ENCODE peak calls at places on chromosomes 2 and 18, in nine cellular contexts. K is mesendoderm; L is cardiac muscle cell; N is right cardiac atrium; B is lung; R is astrocyte; Q is CD8-positive, alpha-beta memory T cell; I is CD4-positive, alpha-beta T cell; Z is neuronal stem cell. P is an unnamed sample.

GRCh38 chr2:38515155-38516074 is 87.3 kb downstream of the HNRNPLL start:
- DNase-seq in Q (no peak), K (no peak), N (peak; percentile 80), I (no peak), Z (no peak), R (peak; percentile 81), B (peak; percentile 84), L (peak; percentile 95), P (no peak)

GRCh38 chr2:150389487-150389886 is 98.0 kb downstream of the RND3 start:
- DNase-seq in I (no peak), Q (no peak), K (peak; percentile 14), N (no peak), R (peak; percentile 87), Z (no peak), B (no peak), L (no peak), P (no peak)

GRCh38 chr2:56202722-56203121 is 18.9 kb downstream of the CCDC85A start:
- DNase-seq in R (peak; percentile 49), Q (no peak), K (no peak), N (no peak), B (no peak), L (no peak), Z (no peak), I (no peak), P (no peak)

GRCh38 chr2:168712053-168712452 is 90.4 kb upstream of the NOSTRIN start:
- DNase-seq in B (no peak), N (no peak), K (peak; percentile 42), Z (no peak), Q (no peak), I (no peak), R (no peak), L (no peak), P (no peak)

GRCh38 chr2:36487947-36488346 is 110.0 kb downstream of the FEZ2 start:
- DNase-seq in Q (no peak), K (no peak), B (no peak), I (no peak), L (no peak), R (no peak), Z (no peak), N (no peak), P (no peak)

GRCh38 chr2:231909631-231910030 is 16.6 kb downstream of the NPPC start:
- DNase-seq in N (no peak), I (no peak), L (no peak), R (no peak), B (no peak), Q (no peak), K (no peak), Z (no peak), P (no peak)

GRCh38 chr2:74867841-74868658 is 34.1 kb downstream of the HK2 start:
- DNase-seq in L (peak; percentile 86), Q (no peak), Z (no peak), B (no peak), N (no peak), I (no peak), R (peak; percentile 77), K (no peak), P (no peak)

GRCh38 chr2:205642562-205643350 is 39.5 kb upstream of the NRP2 start:
- DNase-seq in Q (no peak), I (no peak), L (no peak), N (no peak), K (no peak), B (no peak), R (no peak), Z (no peak), P (no peak)

GRCh38 chr18:486929-487328 is 13.6 kb downstream of the COLEC12 start:
- DNase-seq in N (no peak), K (no peak), Q (no peak), Z (no peak), R (no peak), I (no peak), L (no peak), B (no peak), P (no peak)

GRCh38 chr2:75523313-75524275 is 37.1 kb downstream of the EVA1A start:
- DNase-seq in L (peak; percentile 60), N (no peak), R (peak; percentile 93), B (no peak), I (no peak), Z (no peak), K (no peak), Q (no peak), P (no peak)

GRCh38 chr2:101188683-101189405 is 37.7 kb upstream of the TBC1D8 start:
- DNase-seq in L (peak; percentile 64), Z (peak; percentile 27), I (no peak), Q (no peak), N (no peak), K (peak; percentile 65), R (peak; percentile 11), B (peak; percentile 36), P (no peak)

GRCh38 chr18:43671431-43671830 is 394.1 kb upstream of the SYT4 start:
- DNase-seq in R (no peak), N (no peak), I (no peak), Q (no peak), Z (no peak), K (no peak), L (no peak), B (no peak), P (no peak)

GRCh38 chr2:47046271-47046670 is 108.8 kb downstream of the STPG4 start:
- DNase-seq in Q (no peak), N (no peak), K (no peak), R (no peak), B (no peak), Z (no peak), L (no peak), I (no peak), P (no peak)

GRCh38 chr2:164479460-164479859 is 141.8 kb downstream of the GRB14 start:
- DNase-seq in Q (no peak), Z (peak; percentile 53), N (peak; percentile 48), B (no peak), R (peak; percentile 28), I (no peak), K (peak; percentile 54), L (peak; percentile 56), P (no peak)

GRCh38 chr2:189835855-189836558 is 51.8 kb downstream of the PMS1 start:
- DNase-seq in B (no peak), N (no peak), L (no peak), R (no peak), Q (no peak), I (no peak), Z (no peak), K (no peak), P (no peak)

GRCh38 chr2:217916504-217917254 is 86.1 kb downstream of the TNS1 start:
- DNase-seq in K (no peak), R (no peak), Q (no peak), Z (no peak), L (no peak), N (peak; percentile 52), B (peak; percentile 76), I (no peak), P (peak; percentile 92)

GRCh38 chr2:218400930-218401833 is 1.5 kb downstream of the CTDSP1 start:
- DNase-seq in R (no peak), L (no peak), I (no peak), N (peak; percentile 77), Z (no peak), Q (no peak), B (peak; percentile 39), K (no peak), P (no peak)

GRCh38 chr2:172430671-172431070 is 3.3 kb downstream of the ITGA6 start:
- DNase-seq in Z (no peak), K (no peak), L (no peak), N (no peak), Q (no peak), R (no peak), B (no peak), I (no peak), P (no peak)
- H3K27ac ChIP-seq in Z (no peak overlapping the region), K (no peak overlapping the region), L (no peak overlapping the region), N (no peak overlapping the region), Q (no peak overlapping the region), R (no peak overlapping the region), B (no peak overlapping the region), I (no peak overlapping the region), P (no peak overlapping the region)

DNA sequence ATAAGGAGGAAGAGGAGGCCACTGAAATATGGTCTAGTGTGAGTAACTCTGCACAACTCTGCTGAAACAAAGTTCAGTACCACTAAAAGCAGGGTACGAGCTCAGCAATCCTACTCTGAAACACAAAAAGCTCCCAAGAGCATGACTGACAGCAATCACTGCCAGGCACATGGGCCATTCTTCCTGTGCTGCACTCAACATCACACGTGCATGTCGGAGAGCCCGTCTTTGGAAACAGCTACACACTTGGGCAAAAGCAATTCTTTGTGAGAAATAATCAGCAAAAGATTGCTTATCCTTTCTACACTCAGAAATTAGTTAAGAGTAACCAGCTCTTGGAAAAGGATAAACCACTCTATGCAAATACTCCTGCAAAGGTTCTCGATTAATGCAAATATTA is 145.2 kb downstream of the HDAC4 start:
- DNase-seq in K (no peak), Z (no peak), Q (no peak), R (no peak), I (no peak), L (no peak), B (no peak), N (no peak), P (peak; percentile 21)
- H3K27ac ChIP-seq in K (no peak overlapping the region), Z (peak overlapping the region; percentile 13), Q (no peak overlapping the region), R (no peak overlapping the region), I (no peak overlapping the region), L (no peak overlapping the region), B (no peak overlapping the region), N (no peak overlapping the region), P (no peak overlapping the region)

GRCh38 chr2:236459393-236459792 is 110.2 kb upstream of the ACKR3 start:
- DNase-seq in K (no peak), Q (no peak), N (no peak), L (no peak), I (no peak), B (no peak), Z (no peak), R (no peak), P (no peak)

DNA sequence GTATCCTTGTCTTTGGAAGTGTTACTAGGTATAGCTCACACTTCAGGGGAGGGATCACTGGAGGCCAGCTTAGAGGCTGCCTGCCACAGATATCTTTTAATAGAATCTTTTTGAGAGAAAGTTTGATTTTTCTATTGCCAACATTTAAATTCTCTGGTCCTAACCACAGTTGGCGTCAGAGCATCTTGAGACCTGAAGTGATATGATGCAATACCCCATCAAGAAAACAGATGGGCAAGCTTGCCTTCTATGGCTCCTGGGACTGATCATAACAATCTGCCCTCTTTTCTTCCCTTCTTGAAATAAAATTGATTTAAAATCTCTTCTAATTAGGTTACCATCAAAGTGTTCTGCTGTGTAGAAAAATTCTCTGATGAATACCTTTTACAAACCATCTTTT is 105.5 kb upstream of the ACKR3 start:
- DNase-seq in Q (no peak), N (no peak), R (no peak), I (no peak), B (no peak), Z (no peak), L (no peak), K (no peak), P (no peak)
- H3K27ac ChIP-seq in Q (no peak overlapping the region), N (no peak overlapping the region), R (no peak overlapping the region), I (no peak overlapping the region), B (no peak overlapping the region), Z (no peak overlapping the region), L (no peak overlapping the region), K (no peak overlapping the region), P (no peak overlapping the region)

GRCh38 chr2:179059026-179059680 is 9.2 kb upstream of the CCDC141 start:
- DNase-seq in Z (peak; percentile 31), K (no peak), N (no peak), L (no peak), R (no peak), B (no peak), Q (no peak), I (no peak), P (no peak)

DNA sequence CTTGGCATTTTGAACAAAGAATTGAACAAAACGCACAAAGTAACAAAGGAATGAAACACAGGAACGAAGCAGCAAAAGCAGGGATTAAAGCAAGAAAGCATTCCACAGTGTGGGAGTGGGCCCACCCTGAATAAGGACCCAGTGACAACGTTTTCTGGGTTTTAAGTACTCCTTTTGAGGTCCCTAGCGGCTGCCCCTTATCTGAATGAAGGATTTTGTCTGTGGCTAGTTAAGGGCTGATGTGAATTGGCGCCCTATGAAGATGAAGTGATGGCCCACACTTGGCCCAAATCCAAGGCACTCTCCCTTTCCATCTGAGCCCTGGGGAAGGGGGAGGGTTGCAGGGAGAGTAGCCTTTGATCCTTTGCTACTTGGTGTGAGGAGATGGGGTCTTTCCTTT is 7.8 kb upstream of the CCDC141 start:
- DNase-seq in I (no peak), R (no peak), K (peak; percentile 39), Q (no peak), L (no peak), Z (peak; percentile 58), B (no peak), N (no peak), P (no peak)
- H3K27ac ChIP-seq in I (no peak overlapping the region), R (no peak overlapping the region), K (peak overlapping the region; percentile 85), Q (no peak overlapping the region), L (peak overlapping the region; percentile 84), Z (peak overlapping the region; percentile 84), B (no peak overlapping the region), N (no peak overlapping the region), P (no peak overlapping the region)

P was measured in coronary artery.